ENCODE peak calls at places on chromosomes 1 and 21, in nine cellular contexts. One of them, this sample, is unnamed.

GRCh38 chr1:89754518-89754917 is 66.3 kb upstream of the LRRC8D start:
- DNase-seq in heart left ventricle: no peak
- DNase-seq in osteoblast: no peak
- DNase-seq in CD8-positive, alpha-beta memory T cell: no peak
- DNase-seq in sigmoid colon: no peak
- DNase-seq in foreskin fibroblast: peak; percentile 72
- DNase-seq in PC-9: no peak
- DNase-seq in AG10803: peak; percentile 70
- DNase-seq in kidney: no peak
- DNase-seq in this sample: no peak

GRCh38 chr21:38544681-38545080 is 46.4 kb upstream of the ERG start:
- DNase-seq in heart left ventricle: no peak
- DNase-seq in osteoblast: peak; percentile 64
- DNase-seq in CD8-positive, alpha-beta memory T cell: no peak
- DNase-seq in sigmoid colon: no peak
- DNase-seq in foreskin fibroblast: no peak
- DNase-seq in PC-9: no peak
- DNase-seq in AG10803: peak; percentile 40
- DNase-seq in kidney: no peak
- DNase-seq in this sample: no peak

GRCh38 chr1:22110016-22110415 is 32.9 kb downstream of the WNT4 start:
- DNase-seq in heart left ventricle: no peak
- DNase-seq in osteoblast: no peak
- DNase-seq in CD8-positive, alpha-beta memory T cell: no peak
- DNase-seq in sigmoid colon: no peak
- DNase-seq in foreskin fibroblast: no peak
- DNase-seq in PC-9: no peak
- DNase-seq in AG10803: no peak
- DNase-seq in kidney: no peak
- DNase-seq in this sample: no peak

GRCh38 chr1:235918032-235918431 is 51.3 kb upstream of the LYST start:
- DNase-seq in heart left ventricle: no peak
- DNase-seq in osteoblast: no peak
- DNase-seq in CD8-positive, alpha-beta memory T cell: no peak
- DNase-seq in sigmoid colon: peak; percentile 66
- DNase-seq in foreskin fibroblast: peak; percentile 47
- DNase-seq in PC-9: no peak
- DNase-seq in AG10803: no peak
- DNase-seq in kidney: no peak
- DNase-seq in this sample: no peak

GRCh38 chr1:8987881-8988617 is 38.2 kb downstream of the SLC2A7 start:
- DNase-seq in heart left ventricle: peak; percentile 51
- DNase-seq in osteoblast: no peak
- DNase-seq in CD8-positive, alpha-beta memory T cell: peak; percentile 48
- DNase-seq in sigmoid colon: peak; percentile 72
- DNase-seq in foreskin fibroblast: peak; percentile 71
- DNase-seq in PC-9: no peak
- DNase-seq in AG10803: peak; percentile 42
- DNase-seq in kidney: peak; percentile 82
- DNase-seq in this sample: peak; percentile 73

GRCh38 chr1:214362188-214362882 is 81.4 kb downstream of the SMYD2 start:
- DNase-seq in heart left ventricle: peak; percentile 55
- DNase-seq in osteoblast: no peak
- DNase-seq in CD8-positive, alpha-beta memory T cell: no peak
- DNase-seq in sigmoid colon: no peak
- DNase-seq in foreskin fibroblast: peak; percentile 29
- DNase-seq in PC-9: no peak
- DNase-seq in AG10803: peak; percentile 77
- DNase-seq in kidney: no peak
- DNase-seq in this sample: no peak

GRCh38 chr1:65235867-65236805 is 73.2 kb upstream of the DNAJC6 start:
- DNase-seq in heart left ventricle: no peak
- DNase-seq in osteoblast: no peak
- DNase-seq in CD8-positive, alpha-beta memory T cell: no peak
- DNase-seq in sigmoid colon: no peak
- DNase-seq in foreskin fibroblast: peak; percentile 63
- DNase-seq in PC-9: no peak
- DNase-seq in AG10803: peak; percentile 50
- DNase-seq in kidney: no peak
- DNase-seq in this sample: no peak

GRCh38 chr1:116868386-116868785 is 41.3 kb upstream of the PTGFRN start:
- DNase-seq in heart left ventricle: no peak
- DNase-seq in osteoblast: no peak
- DNase-seq in CD8-positive, alpha-beta memory T cell: no peak
- DNase-seq in sigmoid colon: no peak
- DNase-seq in foreskin fibroblast: no peak
- DNase-seq in PC-9: peak; percentile 21
- DNase-seq in AG10803: no peak
- DNase-seq in kidney: no peak
- DNase-seq in this sample: no peak

GRCh38 chr1:18963968-18964367 is 7.5 kb upstream of the IFFO2 start:
- DNase-seq in heart left ventricle: no peak
- DNase-seq in osteoblast: no peak
- DNase-seq in CD8-positive, alpha-beta memory T cell: no peak
- DNase-seq in sigmoid colon: peak; percentile 51
- DNase-seq in foreskin fibroblast: no peak
- DNase-seq in PC-9: no peak
- DNase-seq in AG10803: no peak
- DNase-seq in kidney: peak; percentile 11
- DNase-seq in this sample: no peak

GRCh38 chr1:53992085-53992874 is 25.7 kb downstream of the LDLRAD1 start:
- DNase-seq in heart left ventricle: no peak
- DNase-seq in osteoblast: no peak
- DNase-seq in CD8-positive, alpha-beta memory T cell: no peak
- DNase-seq in sigmoid colon: no peak
- DNase-seq in foreskin fibroblast: peak; percentile 35
- DNase-seq in PC-9: no peak
- DNase-seq in AG10803: no peak
- DNase-seq in kidney: no peak
- DNase-seq in this sample: no peak
- H3K4me3 ChIP-seq in heart left ventricle: no peak overlapping the region
- H3K4me3 ChIP-seq in osteoblast: no peak overlapping the region
- H3K4me3 ChIP-seq in CD8-positive, alpha-beta memory T cell: no peak overlapping the region
- H3K4me3 ChIP-seq in sigmoid colon: no peak overlapping the region
- H3K4me3 ChIP-seq in foreskin fibroblast: no peak overlapping the region
- H3K4me3 ChIP-seq in PC-9: no peak overlapping the region
- H3K4me3 ChIP-seq in AG10803: no peak overlapping the region
- H3K4me3 ChIP-seq in kidney: no peak overlapping the region
- H3K4me3 ChIP-seq in this sample: no peak overlapping the region

DNA sequence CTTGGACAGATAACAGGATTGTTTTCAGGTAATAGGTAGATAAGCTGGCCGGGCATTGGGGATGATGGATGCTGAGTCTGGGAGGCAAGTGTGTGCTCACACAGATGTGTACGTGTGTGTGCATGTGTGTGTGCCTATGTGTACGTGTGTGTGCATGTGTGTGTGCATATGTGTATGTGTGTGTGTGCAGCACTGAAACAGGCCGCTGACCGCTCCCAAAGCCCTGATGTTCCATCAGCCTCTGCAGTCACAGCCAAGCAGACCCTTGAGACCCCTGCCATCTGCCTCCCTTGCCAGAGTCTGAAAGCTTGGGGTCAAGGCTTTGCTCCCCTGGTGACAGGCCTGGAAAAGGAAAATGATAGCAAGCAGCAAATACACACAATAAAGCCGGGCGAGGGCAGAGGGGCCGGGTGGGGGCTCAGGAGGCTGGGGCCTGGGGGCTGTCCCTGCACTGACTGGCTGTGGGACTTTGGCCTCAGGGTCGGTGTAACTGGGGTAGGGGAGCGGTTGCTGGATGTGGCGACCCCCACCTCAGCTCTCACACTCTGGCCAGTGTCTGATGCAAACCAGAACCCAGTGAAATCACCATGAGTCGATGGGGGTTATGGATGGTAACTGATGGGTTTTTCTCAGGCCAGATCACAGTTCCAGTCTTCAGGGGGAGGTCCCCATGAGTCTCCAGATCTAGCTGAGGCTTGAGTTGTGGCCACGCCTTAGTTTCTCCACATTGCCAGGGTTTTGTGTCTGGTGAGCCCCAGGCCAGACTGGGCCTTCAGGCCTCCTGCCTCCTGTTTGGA is 9.2 kb upstream of the TNFRSF8 start:
- DNase-seq in heart left ventricle: no peak
- DNase-seq in osteoblast: peak; percentile 25
- DNase-seq in CD8-positive, alpha-beta memory T cell: no peak
- DNase-seq in sigmoid colon: no peak
- DNase-seq in foreskin fibroblast: no peak
- DNase-seq in PC-9: no peak
- DNase-seq in AG10803: no peak
- DNase-seq in kidney: no peak
- DNase-seq in this sample: no peak
- H3K4me3 ChIP-seq in heart left ventricle: no peak overlapping the region
- H3K4me3 ChIP-seq in osteoblast: no peak overlapping the region
- H3K4me3 ChIP-seq in CD8-positive, alpha-beta memory T cell: no peak overlapping the region
- H3K4me3 ChIP-seq in sigmoid colon: no peak overlapping the region
- H3K4me3 ChIP-seq in foreskin fibroblast: no peak overlapping the region
- H3K4me3 ChIP-seq in PC-9: no peak overlapping the region
- H3K4me3 ChIP-seq in AG10803: no peak overlapping the region
- H3K4me3 ChIP-seq in kidney: no peak overlapping the region
- H3K4me3 ChIP-seq in this sample: no peak overlapping the region

GRCh38 chr1:156481527-156481926 is 19.0 kb downstream of the MEF2D start:
- DNase-seq in heart left ventricle: no peak
- DNase-seq in osteoblast: no peak
- DNase-seq in CD8-positive, alpha-beta memory T cell: no peak
- DNase-seq in sigmoid colon: no peak
- DNase-seq in foreskin fibroblast: no peak
- DNase-seq in PC-9: peak; percentile 6
- DNase-seq in AG10803: no peak
- DNase-seq in kidney: no peak
- DNase-seq in this sample: no peak

GRCh38 chr1:156480411-156481192 is 20.0 kb downstream of the MEF2D start:
- DNase-seq in heart left ventricle: peak; percentile 66
- DNase-seq in osteoblast: peak; percentile 91
- DNase-seq in CD8-positive, alpha-beta memory T cell: peak; percentile 75
- DNase-seq in sigmoid colon: peak; percentile 88
- DNase-seq in foreskin fibroblast: peak; percentile 75
- DNase-seq in PC-9: peak; percentile 21
- DNase-seq in AG10803: no peak
- DNase-seq in kidney: peak; percentile 85
- DNase-seq in this sample: peak; percentile 64

GRCh38 chr1:156478250-156478627 is 22.3 kb downstream of the MEF2D start:
- DNase-seq in heart left ventricle: peak; percentile 25
- DNase-seq in osteoblast: peak; percentile 62
- DNase-seq in CD8-positive, alpha-beta memory T cell: no peak
- DNase-seq in sigmoid colon: no peak
- DNase-seq in foreskin fibroblast: no peak
- DNase-seq in PC-9: peak; percentile 25
- DNase-seq in AG10803: no peak
- DNase-seq in kidney: no peak
- DNase-seq in this sample: no peak

GRCh38 chr1:156479093-156480014 is 21.2 kb downstream of the MEF2D start:
- DNase-seq in heart left ventricle: peak; percentile 15
- DNase-seq in osteoblast: peak; percentile 68
- DNase-seq in CD8-positive, alpha-beta memory T cell: no peak
- DNase-seq in sigmoid colon: peak; percentile 66
- DNase-seq in foreskin fibroblast: no peak
- DNase-seq in PC-9: peak; percentile 19
- DNase-seq in AG10803: no peak
- DNase-seq in kidney: no peak
- DNase-seq in this sample: no peak

DNA sequence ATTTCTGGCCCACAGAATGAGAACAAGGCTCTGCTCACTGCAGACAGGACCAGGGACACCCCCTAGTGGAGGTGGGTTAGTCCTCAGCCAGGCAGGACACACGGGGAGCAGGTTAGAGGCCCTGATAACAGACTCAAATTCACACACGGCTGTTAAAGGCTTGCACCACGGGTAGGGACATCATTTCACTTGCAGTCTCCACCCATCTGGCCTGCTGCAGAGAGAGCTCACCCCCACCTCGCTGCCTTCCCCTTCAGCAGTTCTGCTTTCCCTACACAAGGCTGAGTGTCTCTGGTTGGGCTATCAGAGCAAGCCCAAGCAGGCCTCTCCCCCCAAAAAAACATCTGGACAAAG is 20.6 kb downstream of the MEF2D start:
- DNase-seq in heart left ventricle: peak; percentile 16
- DNase-seq in osteoblast: peak; percentile 66
- DNase-seq in CD8-positive, alpha-beta memory T cell: no peak
- DNase-seq in sigmoid colon: no peak
- DNase-seq in foreskin fibroblast: no peak
- DNase-seq in PC-9: no peak
- DNase-seq in AG10803: no peak
- DNase-seq in kidney: no peak
- DNase-seq in this sample: no peak
- H3K4me3 ChIP-seq in heart left ventricle: no peak overlapping the region
- H3K4me3 ChIP-seq in osteoblast: no peak overlapping the region
- H3K4me3 ChIP-seq in CD8-positive, alpha-beta memory T cell: no peak overlapping the region
- H3K4me3 ChIP-seq in sigmoid colon: no peak overlapping the region
- H3K4me3 ChIP-seq in foreskin fibroblast: no peak overlapping the region
- H3K4me3 ChIP-seq in PC-9: no peak overlapping the region
- H3K4me3 ChIP-seq in AG10803: no peak overlapping the region
- H3K4me3 ChIP-seq in kidney: no peak overlapping the region
- H3K4me3 ChIP-seq in this sample: no peak overlapping the region

GRCh38 chr1:183885142-183885735 is 80.3 kb downstream of the RGL1 start:
- DNase-seq in heart left ventricle: no peak
- DNase-seq in osteoblast: no peak
- DNase-seq in CD8-positive, alpha-beta memory T cell: no peak
- DNase-seq in sigmoid colon: no peak
- DNase-seq in foreskin fibroblast: no peak
- DNase-seq in PC-9: no peak
- DNase-seq in AG10803: no peak
- DNase-seq in kidney: no peak
- DNase-seq in this sample: no peak
- H3K4me3 ChIP-seq in heart left ventricle: no peak overlapping the region
- H3K4me3 ChIP-seq in osteoblast: no peak overlapping the region
- H3K4me3 ChIP-seq in CD8-positive, alpha-beta memory T cell: no peak overlapping the region
- H3K4me3 ChIP-seq in sigmoid colon: no peak overlapping the region
- H3K4me3 ChIP-seq in foreskin fibroblast: no peak overlapping the region
- H3K4me3 ChIP-seq in PC-9: no peak overlapping the region
- H3K4me3 ChIP-seq in AG10803: no peak overlapping the region
- H3K4me3 ChIP-seq in kidney: no peak overlapping the region
- H3K4me3 ChIP-seq in this sample: no peak overlapping the region